ENCODE peak calls at places on chromosomes 6 and 20, in seven cellular contexts. U is T-helper 17 cell; M is activated CD8-positive, alpha-beta T cell treated with anti-CD3 and anti-CD28 coated beads, Interleukin-2, amount 10 ng/mL, durations not matched to agents 7 days and 5 days; Q is A549; K is body of pancreas; S is CD8-positive, alpha-beta T cell; C is pancreas. D is an unnamed sample.

GRCh38 chr6:98871057-98871456 is 36.7 kb downstream of the POU3F2 start:
- ATAC-seq in U (no peak), M (no peak), Q (no peak), K (no peak), S (no peak), C (no peak), D (no peak)

GRCh38 chr6:139338845-139339244 is 35.6 kb downstream of the CITED2 start:
- ATAC-seq in U (no peak), M (no peak), Q (no peak), K (peak), S (no peak), C (peak), D (no peak)

GRCh38 chr20:37358366-37359150 is 12.6 kb downstream of the SRC start:
- ATAC-seq in U (no peak), M (no peak), Q (no peak), K (no peak), S (no peak), C (no peak), D (peak)

GRCh38 chr6:7216941-7217621 is 95.9 kb downstream of the SSR1 start:
- ATAC-seq in U (no peak), M (no peak), Q (peak), K (peak), S (no peak), C (peak), D (no peak)

GRCh38 chr20:53164072-53164471 is 191.9 kb downstream of the TSHZ2 start:
- ATAC-seq in U (no peak), M (no peak), Q (no peak), K (no peak), S (no peak), C (no peak), D (no peak)

GRCh38 chr20:54090230-54091119 is 20.1 kb upstream of the BCAS1 start:
- ATAC-seq in U (no peak), M (no peak), Q (no peak), K (no peak), S (no peak), C (no peak), D (peak)

GRCh38 chr6:53802582-53802981 is 7.8 kb downstream of the LRRC1 start:
- ATAC-seq in U (no peak), M (no peak), Q (no peak), K (no peak), S (no peak), C (no peak), D (no peak)

GRCh38 chr6:168370310-168370991 is 50.9 kb upstream of the DACT2 start:
- ATAC-seq in U (peak), M (peak), Q (peak), K (peak), S (no peak), C (peak), D (peak)

GRCh38 chr6:95521181-95521580 is 56.2 kb upstream of the MANEA start:
- ATAC-seq in U (no peak), M (no peak), Q (no peak), K (no peak), S (no peak), C (no peak), D (no peak)

D was measured in stimulated activated memory B cell treated with anti-CD40 and anti-IgM and Interleukin-4, amounts not matched to agents 10 μg/mL and 1 μg/mL and 100 μg/mL, for 72 hours.